ENCODE peak calls at places on chromosomes 2 and 18, in eight cellular contexts. Y is tibial nerve, P is GM12864, U is osteoblast, T is astrocyte of the spinal cord, G is HFFc6, R is WTC11, V is lower lobe of right lung. W is an unnamed sample.

GRCh38 chr18:78582898-78583738 is 396.5 kb upstream of the SALL3 start:
- DNase-seq in Y (no peak), P (no peak), U (no peak), T (no peak), G (no peak), R (no peak), V (no peak), W (no peak)

GRCh38 chr18:59085797-59086196 is 53.9 kb upstream of the SEC11C start:
- DNase-seq in Y (no peak), P (no peak), U (peak; percentile 54), T (peak; percentile 18), G (peak; percentile 48), R (no peak), V (no peak), W (no peak)

GRCh38 chr2:32403782-32404181 is 47.0 kb downstream of the BIRC6 start:
- DNase-seq in Y (no peak), P (no peak), U (no peak), T (no peak), G (no peak), R (no peak), V (no peak), W (no peak)

GRCh38 chr2:188623995-188624643 is 332.4 kb downstream of the GULP1 start:
- DNase-seq in Y (no peak), P (no peak), U (no peak), T (peak; percentile 86), G (no peak), R (no peak), V (no peak), W (no peak)

GRCh38 chr2:232624554-232624842 is 8.9 kb upstream of the EFHD1 start:
- DNase-seq in Y (no peak), P (no peak), U (peak; percentile 55), T (no peak), G (peak; percentile 17), R (no peak), V (no peak), W (no peak)

GRCh38 chr2:42840760-42841159 is 48.4 kb upstream of the HAAO start:
- DNase-seq in Y (no peak), P (no peak), U (no peak), T (no peak), G (no peak), R (no peak), V (no peak), W (no peak)

GRCh38 chr2:156321243-156321904 is 11.1 kb downstream of the NR4A2 start:
- DNase-seq in Y (no peak), P (no peak), U (peak; percentile 83), T (no peak), G (no peak), R (peak; percentile 41), V (peak; percentile 49), W (no peak)

GRCh38 chr2:207337234-207338219 is 171.8 kb upstream of the KLF7 start:
- DNase-seq in Y (no peak), P (no peak), U (no peak), T (peak; percentile 53), G (no peak), R (no peak), V (no peak), W (no peak)

GRCh38 chr2:199933466-199933865 is 21.8 kb downstream of the TYW5 start:
- DNase-seq in Y (no peak), P (no peak), U (no peak), T (no peak), G (peak; percentile 21), R (no peak), V (no peak), W (no peak)

GRCh38 chr2:26614205-26615128 is 26.7 kb downstream of the CIB4 start:
- DNase-seq in Y (no peak), P (no peak), U (no peak), T (no peak), G (no peak), R (no peak), V (peak; percentile 50), W (no peak)

GRCh38 chr2:203871371-203871983 is 3.9 kb downstream of the CTLA4 start:
- DNase-seq in Y (no peak), P (peak; percentile 72), U (no peak), T (no peak), G (no peak), R (no peak), V (no peak), W (no peak)

GRCh38 chr18:12254137-12254819 is at the start of gene CIDEA:
- DNase-seq in Y (no peak), P (no peak), U (no peak), T (no peak), G (no peak), R (peak; percentile 66), V (no peak), W (peak; percentile 80)

GRCh38 chr2:8494589-8494988 is 187.3 kb upstream of the ID2 start:
- DNase-seq in Y (no peak), P (no peak), U (no peak), T (no peak), G (no peak), R (no peak), V (no peak), W (no peak)

GRCh38 chr2:190853659-190854386 is 26.8 kb upstream of the GLS start:
- DNase-seq in Y (no peak), P (no peak), U (peak; percentile 90), T (no peak), G (no peak), R (no peak), V (no peak), W (no peak)

GRCh38 chr2:180696005-180696404 is 284.4 kb upstream of the UBE2E3 start:
- DNase-seq in Y (no peak), P (no peak), U (no peak), T (no peak), G (no peak), R (no peak), V (no peak), W (no peak)

GRCh38 chr2:217993817-217994459 is 8.9 kb downstream of the TNS1 start:
- DNase-seq in Y (peak; percentile 75), P (no peak), U (peak; percentile 95), T (no peak), G (no peak), R (peak; percentile 85), V (peak; percentile 78), W (peak; percentile 87)

DNA sequence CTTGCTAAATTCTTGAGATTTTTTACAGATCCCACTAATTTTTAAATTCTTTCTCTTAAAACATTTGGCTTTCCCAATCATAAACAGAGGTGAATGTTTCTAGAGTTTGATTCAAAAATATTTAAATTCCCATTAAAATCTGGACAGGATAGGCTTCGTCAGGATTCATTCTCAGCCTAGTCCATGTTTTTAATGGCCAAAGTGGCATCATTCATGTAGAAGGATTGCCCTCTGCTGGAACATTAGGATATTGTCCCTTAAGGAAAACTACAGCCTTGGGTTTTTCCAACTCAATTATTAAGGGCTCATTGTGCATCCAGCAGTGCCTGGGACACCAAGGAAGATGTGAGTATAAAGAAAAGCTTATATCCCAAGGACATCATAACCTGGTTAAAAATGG is 71.7 kb downstream of the TPGS2 start:
- DNase-seq in Y (peak; percentile 65), P (no peak), U (peak; percentile 94), T (peak; percentile 70), G (peak; percentile 75), R (no peak), V (no peak), W (no peak)
- TF ChIP-seq CTCF in Y (peak; percentile 60), P (peak; percentile 56), U (peak; percentile 79), T (peak; percentile 63), G (peak; percentile 89), R (peak; percentile 57), V (peak; percentile 66), W (peak; percentile 75)

DNA sequence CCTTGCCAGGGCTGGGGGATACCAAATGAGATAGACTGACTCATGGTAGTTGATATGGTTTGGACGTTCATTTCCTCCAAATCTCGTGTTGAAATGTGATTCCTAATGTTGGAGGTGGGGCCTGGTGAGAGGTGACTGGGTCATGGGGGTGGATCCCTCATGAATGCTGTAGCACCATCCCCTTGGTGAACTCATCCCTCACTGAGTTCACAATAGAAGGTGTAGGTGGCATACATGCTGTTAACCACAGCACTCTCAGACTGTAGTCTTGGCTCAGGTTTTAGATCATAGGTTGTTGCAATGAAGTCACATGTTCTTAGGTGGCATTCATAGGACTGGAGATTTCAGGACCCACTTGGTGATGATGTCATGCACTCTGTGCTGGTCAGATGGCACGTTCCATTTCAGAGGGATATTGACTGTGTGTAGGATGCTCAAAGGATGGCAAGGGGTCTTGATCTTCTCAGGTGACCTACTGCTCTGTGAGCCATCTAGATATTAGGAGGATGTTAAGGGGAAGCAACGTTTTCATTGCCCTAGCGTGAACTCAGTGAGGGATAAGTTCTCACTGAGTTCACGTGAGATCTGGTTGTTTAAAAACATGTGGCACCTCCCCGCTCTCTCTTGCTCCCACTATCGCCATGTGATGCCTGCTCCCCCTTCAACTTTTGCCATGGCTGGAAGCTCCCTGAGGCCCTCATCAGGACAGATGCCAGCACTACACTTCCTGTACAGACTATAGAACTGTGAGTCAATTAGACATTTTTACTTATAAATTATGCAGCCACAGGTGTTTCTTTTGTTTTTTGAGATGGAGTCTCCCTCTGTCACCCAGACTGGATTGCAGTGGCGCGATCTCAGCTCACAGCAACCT is 73.8 kb upstream of the ACAA2 start:
- DNase-seq in Y (no peak), P (no peak), U (no peak), T (no peak), G (no peak), R (peak; percentile 27), V (no peak), W (no peak)
- TF ChIP-seq CTCF in Y (no peak), P (peak; percentile 28), U (no peak), T (peak; percentile 10), G (no peak), R (no peak), V (no peak), W (no peak)

DNA sequence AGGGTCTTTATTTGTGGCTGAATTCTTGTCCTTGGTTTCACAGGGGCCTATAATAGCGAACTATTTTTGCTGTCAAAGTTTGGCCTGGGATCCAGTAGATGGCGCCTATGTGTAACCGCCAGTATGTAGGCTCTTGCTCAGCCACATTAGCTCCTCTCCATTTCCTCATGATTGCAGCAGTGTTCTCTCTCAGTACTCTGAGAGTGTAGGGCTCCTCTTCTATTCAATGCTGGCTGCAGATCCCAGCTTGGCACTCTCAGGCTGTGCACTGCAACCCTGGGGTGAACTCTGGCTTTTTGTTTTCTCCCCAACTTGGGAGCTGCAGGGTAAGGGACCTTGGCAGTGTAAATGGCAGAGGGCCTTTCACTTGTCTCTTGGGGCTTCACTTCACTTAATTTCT is 344.6 kb upstream of the CHAC2 start:
- DNase-seq in Y (no peak), P (peak; percentile 12), U (peak; percentile 57), T (peak; percentile 62), G (peak; percentile 45), R (peak; percentile 36), V (no peak), W (peak; percentile 11)
- TF ChIP-seq CTCF in Y (no peak), P (peak; percentile 73), U (peak; percentile 68), T (peak; percentile 75), G (peak; percentile 78), R (no peak), V (peak; percentile 45), W (peak; percentile 27)

DNA sequence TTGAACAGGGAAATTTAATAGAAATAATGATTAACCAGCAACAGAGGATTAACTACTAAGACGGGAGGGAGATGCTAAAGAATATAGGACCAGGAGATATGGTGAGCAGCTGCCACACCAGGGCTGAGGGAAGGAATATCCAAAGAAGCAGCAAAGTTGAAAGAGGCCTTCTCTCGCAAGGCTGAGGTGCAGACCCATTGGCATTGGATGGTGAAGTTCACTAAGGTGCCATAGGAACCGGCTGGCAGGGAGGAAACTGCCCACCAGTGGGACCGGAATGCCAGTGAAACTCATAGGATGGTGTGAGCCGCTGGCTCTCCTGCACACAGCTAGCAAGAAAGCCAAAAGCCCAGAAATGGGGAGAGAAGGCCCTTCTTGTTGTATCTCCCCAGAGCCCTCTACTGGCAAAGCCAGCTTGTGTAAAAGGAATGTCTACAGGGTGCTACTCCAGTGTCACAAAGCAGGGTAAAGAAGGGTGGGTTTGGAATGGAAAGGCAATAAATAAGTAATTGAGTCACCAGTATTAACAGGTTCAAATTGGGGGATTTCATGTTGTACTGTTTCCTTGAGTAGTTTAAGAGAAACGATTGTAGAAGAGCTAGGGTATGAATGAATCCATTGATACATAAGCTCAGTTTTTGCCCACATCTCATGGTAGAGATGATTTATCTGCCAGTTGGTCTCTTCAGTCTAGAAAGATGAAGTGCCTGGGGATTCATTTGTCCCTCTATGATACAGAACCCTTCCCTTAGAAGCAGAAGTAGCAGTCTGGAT is 36.0 kb downstream of the FARP2 start:
- DNase-seq in Y (no peak), P (no peak), U (peak; percentile 73), T (peak; percentile 19), G (peak; percentile 48), R (peak; percentile 27), V (no peak), W (no peak)
- TF ChIP-seq CTCF in Y (no peak), P (peak; percentile 65), U (peak; percentile 53), T (peak; percentile 46), G (peak; percentile 69), R (no peak), V (peak; percentile 46), W (no peak)

W was measured in nephron progenitor cell.